ENCODE peak calls at places on chromosome 7, in six cellular contexts. I is lower lobe of right lung; S is endothelial cell; B is activated CD8-positive, alpha-beta T cell treated with anti-CD3 and anti-CD28 coated beads for 36 hours; C is fibroblast of the aortic adventitia; D is GM20000. X is an unnamed sample.

GRCh38 chr7:135712182-135712782 is 15.7 kb downstream of the SLC13A4 start:
- DNase-seq in I (no peak), S (no peak), B (no peak), C (no peak), D (no peak), X (no peak)

GRCh38 chr7:157675427-157675930 is 338.7 kb downstream of the DNAJB6 start:
- DNase-seq in I (no peak), S (no peak), B (no peak), C (no peak), D (no peak), X (no peak)

GRCh38 chr7:116327751-116328150 is 117.4 kb downstream of the TES start:
- DNase-seq in I (no peak), S (no peak), B (no peak), C (peak), D (no peak), X (no peak)

GRCh38 chr7:25564980-25565379 is 336.7 kb upstream of the NPVF start:
- DNase-seq in I (no peak), S (no peak), B (no peak), C (no peak), D (no peak), X (no peak)

GRCh38 chr7:68192941-68193340 is 1196.3 kb downstream of the TYW1 start:
- DNase-seq in I (no peak), S (no peak), B (no peak), C (no peak), D (no peak), X (no peak)

GRCh38 chr7:104943502-104944343 is 70.3 kb upstream of the KMT2E start:
- DNase-seq in I (peak), S (no peak), B (peak), C (peak), D (peak), X (no peak)

GRCh38 chr7:77887567-77887966 is 89.0 kb downstream of the PHTF2 start:
- DNase-seq in I (no peak), S (no peak), B (no peak), C (peak), D (no peak), X (no peak)

GRCh38 chr7:112204072-112204775 is 2.0 kb downstream of the DOCK4 start:
- DNase-seq in I (no peak), S (peak), B (peak), C (peak), D (no peak), X (no peak)

GRCh38 chr7:87021285-87021684 is 38.2 kb downstream of the ELAPOR2 start:
- DNase-seq in I (no peak), S (no peak), B (no peak), C (no peak), D (no peak), X (no peak)

GRCh38 chr7:144546795-144547194 is 143.3 kb upstream of the NOBOX start:
- DNase-seq in I (no peak), S (no peak), B (no peak), C (no peak), D (no peak), X (no peak)

GRCh38 chr7:40682696-40683095 is 547.9 kb downstream of the SUGCT start:
- DNase-seq in I (no peak), S (no peak), B (no peak), C (peak), D (no peak), X (no peak)

GRCh38 chr7:79619216-79619615 is 165.7 kb upstream of the MAGI2 start:
- DNase-seq in I (no peak), S (no peak), B (no peak), C (no peak), D (no peak), X (no peak)

GRCh38 chr7:151075662-151075971 is 5.0 kb downstream of the FASTK start:
- DNase-seq in I (peak), S (no peak), B (no peak), C (no peak), D (no peak), X (no peak)

GRCh38 chr7:17722798-17723197 is 217.5 kb downstream of the SNX13 start:
- DNase-seq in I (no peak), S (no peak), B (no peak), C (no peak), D (no peak), X (no peak)

GRCh38 chr7:140541513-140542192 is 62.3 kb upstream of the MKRN1 start:
- DNase-seq in I (no peak), S (peak), B (no peak), C (peak), D (no peak), X (peak)

GRCh38 chr7:25382869-25383268 is 154.6 kb upstream of the NPVF start:
- DNase-seq in I (no peak), S (no peak), B (no peak), C (no peak), D (no peak), X (no peak)

GRCh38 chr7:150337659-150338081 is 3.8 kb downstream of the RARRES2 start:
- DNase-seq in I (no peak), S (no peak), B (no peak), C (no peak), D (no peak), X (no peak)

DNA sequence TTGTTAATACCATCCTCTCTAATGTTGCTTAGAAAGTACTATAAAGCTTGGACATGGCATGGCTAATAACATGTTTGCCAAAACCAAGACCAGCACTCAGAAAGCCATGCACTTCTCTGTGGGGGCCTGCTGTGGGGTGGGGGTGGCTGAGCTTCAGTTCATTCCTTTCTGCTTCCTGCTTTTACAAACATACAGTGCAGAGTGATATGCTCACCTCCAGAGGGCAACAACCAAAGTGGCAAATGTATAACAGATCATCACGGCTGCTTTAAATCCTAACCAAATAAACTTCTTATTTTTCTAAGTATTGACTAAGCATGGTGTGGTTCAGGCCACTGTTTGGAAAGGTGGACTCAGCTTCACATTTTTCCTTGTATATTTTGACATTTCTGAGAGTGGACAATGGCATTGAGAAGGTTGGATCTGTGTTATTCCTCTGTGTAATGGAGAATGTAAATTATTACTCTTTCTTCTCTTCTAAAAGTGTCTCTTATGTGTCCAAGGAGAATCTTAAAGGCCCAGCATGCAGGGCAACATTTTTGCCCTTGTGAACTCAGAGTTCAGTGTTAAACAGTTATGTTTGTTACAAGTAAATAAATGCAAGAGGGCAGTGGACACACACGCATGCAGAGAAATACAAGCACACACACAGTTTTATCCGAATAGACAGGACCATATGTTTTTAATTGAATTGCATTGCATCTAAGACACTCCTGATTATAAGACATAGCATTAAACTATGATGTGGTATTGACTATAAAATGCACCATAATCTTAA is 186.1 kb downstream of the HERPUD2 start:
- DNase-seq in I (no peak), S (no peak), B (no peak), C (no peak), D (no peak), X (no peak)
- TF ChIP-seq CTCF in I (no peak), S (no peak), B (no peak), C (peak), D (no peak), X (no peak)

DNA sequence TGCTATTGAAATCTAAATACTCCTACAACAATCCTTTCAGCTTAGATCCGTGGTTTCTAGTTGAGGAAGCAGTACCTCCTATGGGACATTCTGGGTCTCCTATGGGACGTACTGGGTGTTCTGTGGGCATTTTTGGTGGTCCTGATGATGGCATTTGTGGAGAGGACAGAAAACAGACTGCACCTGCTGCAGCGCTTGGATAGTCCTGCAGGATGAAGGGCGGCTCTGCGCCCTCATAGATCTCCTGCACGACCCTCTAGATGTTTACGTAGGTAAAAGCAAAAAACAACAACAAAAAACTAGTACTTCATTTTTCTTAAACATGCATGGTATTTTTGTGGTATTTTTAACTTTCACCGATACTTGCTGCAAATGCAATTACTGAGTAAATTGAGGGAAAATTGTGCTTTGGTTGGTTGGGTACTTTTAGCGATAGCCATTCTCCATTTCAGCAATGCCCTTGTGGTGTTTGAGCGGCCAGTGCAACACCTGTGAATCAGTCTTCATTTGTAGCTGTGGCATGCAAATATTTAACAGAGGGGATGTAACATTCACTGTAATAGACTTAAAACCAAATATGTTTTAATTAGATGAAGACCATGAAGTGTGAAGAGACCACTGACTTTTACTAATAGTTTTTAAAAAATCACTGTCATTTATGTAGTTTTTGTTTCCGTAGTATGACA is 461.2 kb downstream of the SDK1 start:
- DNase-seq in I (no peak), S (no peak), B (no peak), C (no peak), D (no peak), X (no peak)
- TF ChIP-seq CTCF in I (no peak), S (no peak), B (no peak), C (no peak), D (no peak), X (no peak)

DNA sequence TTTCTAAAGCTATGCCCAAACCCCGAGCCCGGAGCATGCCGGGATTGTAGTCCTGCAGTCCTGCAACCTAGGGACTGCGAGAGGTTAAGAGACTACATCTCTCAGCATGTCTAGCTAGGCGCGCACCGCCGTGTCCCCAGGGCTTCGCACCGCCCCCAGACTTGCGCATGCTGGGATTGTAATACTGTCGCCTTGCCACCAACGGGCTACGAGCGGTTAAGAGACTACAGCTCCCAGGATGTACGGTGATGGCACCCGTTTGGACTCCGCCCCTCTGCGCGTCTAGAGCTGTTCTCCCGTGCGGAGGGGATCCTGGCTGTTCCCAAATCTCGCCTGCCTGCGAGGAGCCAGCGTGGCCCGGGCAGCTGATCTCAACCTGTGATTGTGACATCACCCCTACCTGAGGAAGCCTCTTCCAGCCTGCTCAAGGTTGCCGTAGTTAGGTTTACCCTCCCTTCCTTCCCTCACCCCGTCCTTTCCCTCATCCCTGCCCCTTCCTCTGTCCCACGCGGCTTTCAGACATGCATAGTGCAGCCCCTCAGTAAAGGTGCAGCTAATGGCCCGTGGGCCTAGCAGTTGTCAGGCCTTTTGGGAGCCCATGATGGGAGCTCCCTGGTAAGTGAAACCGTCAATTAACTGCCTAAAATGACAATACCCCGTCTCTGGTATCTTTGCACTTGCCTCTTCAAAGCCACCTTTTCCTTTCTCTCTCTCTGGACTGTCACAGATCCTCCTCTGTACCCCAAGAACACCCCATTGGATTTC is 6.3 kb upstream of the ZNF736 start:
- DNase-seq in I (peak), S (peak), B (peak), C (peak), D (peak), X (no peak)
- TF ChIP-seq CTCF in I (no peak), S (no peak), B (peak), C (no peak), D (no peak), X (no peak)

GRCh38 chr7:20172736-20173334 is 44.3 kb downstream of the MACC1 start:
- DNase-seq in I (peak), S (peak), B (peak), C (peak), D (peak), X (peak)
- TF ChIP-seq CTCF in I (peak), S (peak), B (peak), C (peak), D (peak), X (peak)

DNA sequence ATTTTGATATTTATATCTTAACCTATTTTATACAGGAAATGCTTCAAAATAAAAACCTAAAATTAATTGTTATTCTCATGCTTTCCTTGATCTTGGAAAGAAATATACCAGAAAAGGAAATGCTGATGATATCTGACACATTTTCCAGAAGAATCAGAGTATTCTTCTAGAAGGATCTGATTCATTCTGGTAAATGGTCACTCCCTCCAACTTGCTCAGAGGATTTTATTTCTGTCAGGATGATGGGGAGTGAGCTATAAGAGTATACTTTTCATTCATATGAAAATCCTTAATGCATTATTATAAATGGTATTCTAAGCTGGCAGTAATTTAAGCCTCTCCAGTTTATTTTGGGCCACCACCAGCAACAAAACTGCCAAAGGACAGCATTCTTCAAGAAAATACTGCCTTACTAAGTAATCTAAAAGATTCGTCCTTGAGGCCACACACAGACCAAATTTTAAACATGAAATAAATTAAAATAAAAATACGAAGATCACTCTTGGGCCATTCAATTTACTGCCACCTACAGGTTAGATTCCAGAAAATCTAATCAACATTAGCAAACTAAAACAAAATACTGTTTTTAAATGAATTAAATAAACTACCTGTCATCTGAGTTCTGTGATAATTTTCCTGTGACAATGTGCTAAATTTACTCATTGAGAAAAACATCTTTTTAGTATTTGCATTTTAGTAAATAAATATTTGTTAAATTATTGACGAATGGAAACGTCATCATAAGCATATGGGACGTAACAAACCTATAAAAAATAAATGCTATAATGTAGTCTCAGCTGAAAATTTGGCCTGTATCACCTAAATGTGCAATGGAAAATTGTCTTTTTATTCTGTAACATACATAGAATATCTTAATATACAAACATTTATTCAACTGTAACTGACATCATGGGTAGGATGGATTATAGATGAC is 71.9 kb downstream of the ITGB8 start:
- DNase-seq in I (no peak), S (no peak), B (no peak), C (peak), D (no peak), X (no peak)
- TF ChIP-seq CTCF in I (peak), S (peak), B (no peak), C (peak), D (no peak), X (peak)

GRCh38 chr7:93921607-93922446 is at the start of gene GNG11:
- DNase-seq in I (peak), S (peak), B (peak), C (peak), D (peak), X (peak)
- TF ChIP-seq CTCF in I (no peak), S (no peak), B (no peak), C (no peak), D (no peak), X (no peak)

GRCh38 chr7:156503195-156503594 is 137.4 kb upstream of the RNF32 start:
- DNase-seq in I (no peak), S (no peak), B (no peak), C (no peak), D (no peak), X (no peak)
- TF ChIP-seq CTCF in I (no peak), S (no peak), B (no peak), C (no peak), D (no peak), X (peak)

GRCh38 chr7:72249106-72249505 is 163.0 kb downstream of the CALN1 start:
- DNase-seq in I (no peak), S (no peak), B (no peak), C (no peak), D (no peak), X (no peak)
- TF ChIP-seq CTCF in I (no peak), S (no peak), B (no peak), C (no peak), D (no peak), X (no peak)

X was measured in neural crest cell.